ENCODE peak calls at places on chromosomes 13 and 19, in six cellular contexts. One of them, this sample, is unnamed.

GRCh38 chr13:34124912-34125311 is 307.0 kb downstream of the RFC3 start:
- DNase-seq in breast epithelium: no peak
- DNase-seq in GM23338: no peak
- DNase-seq in SK-N-SH: no peak
- DNase-seq in suprapubic skin: no peak
- DNase-seq in transverse colon: no peak
- DNase-seq in this sample: no peak

GRCh38 chr13:70960841-70961443 is 852.7 kb upstream of the KLHL1 start:
- DNase-seq in breast epithelium: no peak
- DNase-seq in GM23338: peak; percentile 26
- DNase-seq in SK-N-SH: peak; percentile 23
- DNase-seq in suprapubic skin: no peak
- DNase-seq in transverse colon: no peak
- DNase-seq in this sample: no peak

GRCh38 chr19:44748426-44749254 is at the start of gene BCL3:
- DNase-seq in breast epithelium: peak; percentile 48
- DNase-seq in GM23338: peak; percentile 25
- DNase-seq in SK-N-SH: peak; percentile 76
- DNase-seq in suprapubic skin: peak; percentile 77
- DNase-seq in transverse colon: peak; percentile 90
- DNase-seq in this sample: peak; percentile 80

GRCh38 chr13:66618702-66619101 is 611.4 kb downstream of the PCDH9 start:
- DNase-seq in breast epithelium: no peak
- DNase-seq in GM23338: peak; percentile 55
- DNase-seq in SK-N-SH: peak; percentile 48
- DNase-seq in suprapubic skin: no peak
- DNase-seq in transverse colon: no peak
- DNase-seq in this sample: no peak

GRCh38 chr13:33186851-33187250 is 98.7 kb downstream of the STARD13 start:
- DNase-seq in breast epithelium: no peak
- DNase-seq in GM23338: peak; percentile 65
- DNase-seq in SK-N-SH: no peak
- DNase-seq in suprapubic skin: no peak
- DNase-seq in transverse colon: no peak
- DNase-seq in this sample: no peak

GRCh38 chr13:65378943-65379519 is 1851.1 kb downstream of the PCDH9 start:
- DNase-seq in breast epithelium: no peak
- DNase-seq in GM23338: peak; percentile 32
- DNase-seq in SK-N-SH: no peak
- DNase-seq in suprapubic skin: no peak
- DNase-seq in transverse colon: no peak
- DNase-seq in this sample: no peak

GRCh38 chr13:50617134-50617721 is 226.3 kb downstream of the DLEU7 start:
- DNase-seq in breast epithelium: no peak
- DNase-seq in GM23338: no peak
- DNase-seq in SK-N-SH: no peak
- DNase-seq in suprapubic skin: no peak
- DNase-seq in transverse colon: no peak
- DNase-seq in this sample: no peak

GRCh38 chr13:109355875-109356428 is 430.4 kb downstream of the IRS2 start:
- DNase-seq in breast epithelium: no peak
- DNase-seq in GM23338: no peak
- DNase-seq in SK-N-SH: no peak
- DNase-seq in suprapubic skin: no peak
- DNase-seq in transverse colon: no peak
- DNase-seq in this sample: no peak

GRCh38 chr13:91046715-91047327 is 300.7 kb upstream of the MIR17HG start:
- DNase-seq in breast epithelium: no peak
- DNase-seq in GM23338: peak; percentile 12
- DNase-seq in SK-N-SH: no peak
- DNase-seq in suprapubic skin: no peak
- DNase-seq in transverse colon: no peak
- DNase-seq in this sample: no peak

GRCh38 chr13:33487575-33488243 is 202.2 kb upstream of the STARD13 start:
- DNase-seq in breast epithelium: no peak
- DNase-seq in GM23338: peak; percentile 38
- DNase-seq in SK-N-SH: no peak
- DNase-seq in suprapubic skin: no peak
- DNase-seq in transverse colon: no peak
- DNase-seq in this sample: no peak

GRCh38 chr13:49374585-49375290 is 69.1 kb downstream of the CAB39L start:
- DNase-seq in breast epithelium: no peak
- DNase-seq in GM23338: no peak
- DNase-seq in SK-N-SH: no peak
- DNase-seq in suprapubic skin: no peak
- DNase-seq in transverse colon: no peak
- DNase-seq in this sample: no peak

GRCh38 chr13:97302611-97303010 is 80.5 kb downstream of the MBNL2 start:
- DNase-seq in breast epithelium: no peak
- DNase-seq in GM23338: no peak
- DNase-seq in SK-N-SH: no peak
- DNase-seq in suprapubic skin: no peak
- DNase-seq in transverse colon: no peak
- DNase-seq in this sample: no peak

GRCh38 chr19:42189133-42189532 is 28.3 kb downstream of the DEDD2 start:
- DNase-seq in breast epithelium: no peak
- DNase-seq in GM23338: no peak
- DNase-seq in SK-N-SH: no peak
- DNase-seq in suprapubic skin: no peak
- DNase-seq in transverse colon: no peak
- DNase-seq in this sample: no peak

GRCh38 chr13:21048901-21049655 is 12.3 kb downstream of the LATS2 start:
- DNase-seq in breast epithelium: no peak
- DNase-seq in GM23338: peak; percentile 85
- DNase-seq in SK-N-SH: no peak
- DNase-seq in suprapubic skin: no peak
- DNase-seq in transverse colon: no peak
- DNase-seq in this sample: no peak

GRCh38 chr13:21051675-21052074 is 9.7 kb downstream of the LATS2 start:
- DNase-seq in breast epithelium: no peak
- DNase-seq in GM23338: no peak
- DNase-seq in SK-N-SH: no peak
- DNase-seq in suprapubic skin: no peak
- DNase-seq in transverse colon: no peak
- DNase-seq in this sample: no peak

GRCh38 chr13:21053231-21053630 is 8.2 kb downstream of the LATS2 start:
- DNase-seq in breast epithelium: no peak
- DNase-seq in GM23338: no peak
- DNase-seq in SK-N-SH: no peak
- DNase-seq in suprapubic skin: no peak
- DNase-seq in transverse colon: no peak
- DNase-seq in this sample: no peak

GRCh38 chr13:21047591-21048282 is 13.6 kb downstream of the LATS2 start:
- DNase-seq in breast epithelium: no peak
- DNase-seq in GM23338: no peak
- DNase-seq in SK-N-SH: no peak
- DNase-seq in suprapubic skin: no peak
- DNase-seq in transverse colon: no peak
- DNase-seq in this sample: no peak

GRCh38 chr13:21050288-21051197 is 10.8 kb downstream of the LATS2 start:
- DNase-seq in breast epithelium: no peak
- DNase-seq in GM23338: no peak
- DNase-seq in SK-N-SH: no peak
- DNase-seq in suprapubic skin: no peak
- DNase-seq in transverse colon: no peak
- DNase-seq in this sample: no peak
- H3K4me1 ChIP-seq in breast epithelium: no peaks in the 10 kb centered on the region
- H3K4me1 ChIP-seq in GM23338: peaks cover 43% of the 10 kb centered on the region
- H3K4me1 ChIP-seq in SK-N-SH: no peaks in the 10 kb centered on the region
- H3K4me1 ChIP-seq in suprapubic skin: peaks cover 20% of the 10 kb centered on the region
- H3K4me1 ChIP-seq in transverse colon: peaks cover 3% of the 10 kb centered on the region
- H3K4me1 ChIP-seq in this sample: no peaks in the 10 kb centered on the region

GRCh38 chr13:47611664-47612288 is 389.3 kb downstream of the SUCLA2 start:
- DNase-seq in breast epithelium: no peak
- DNase-seq in GM23338: no peak
- DNase-seq in SK-N-SH: no peak
- DNase-seq in suprapubic skin: no peak
- DNase-seq in transverse colon: no peak
- DNase-seq in this sample: no peak
- TF ChIP-seq CTCF in breast epithelium: no peak
- TF ChIP-seq CTCF in GM23338: peak; percentile 12
- TF ChIP-seq CTCF in SK-N-SH: peak; percentile 38
- TF ChIP-seq CTCF in suprapubic skin: no peak
- TF ChIP-seq CTCF in transverse colon: no peak
- TF ChIP-seq CTCF in this sample: no peak

GRCh38 chr13:80048802-80049201 is 292.1 kb downstream of the SPRY2 start:
- DNase-seq in breast epithelium: peak; percentile 67
- DNase-seq in GM23338: peak; percentile 38
- DNase-seq in SK-N-SH: no peak
- DNase-seq in suprapubic skin: peak; percentile 92
- DNase-seq in transverse colon: peak; percentile 59
- DNase-seq in this sample: peak; percentile 33
- TF ChIP-seq POLR2AphosphoS5 in breast epithelium: peak; percentile 60
- TF ChIP-seq POLR2AphosphoS5 in GM23338: no peak
- TF ChIP-seq POLR2AphosphoS5 in SK-N-SH: peak; percentile 55
- TF ChIP-seq POLR2AphosphoS5 in suprapubic skin: peak; percentile 45
- TF ChIP-seq POLR2AphosphoS5 in transverse colon: peak; percentile 9
- TF ChIP-seq POLR2AphosphoS5 in this sample: no peak

GRCh38 chr13:104163866-104164630 is 1097.8 kb upstream of the SLC10A2 start:
- DNase-seq in breast epithelium: no peak
- DNase-seq in GM23338: no peak
- DNase-seq in SK-N-SH: no peak
- DNase-seq in suprapubic skin: no peak
- DNase-seq in transverse colon: no peak
- DNase-seq in this sample: no peak
- H3K4me1 ChIP-seq in breast epithelium: no peaks in the 10 kb centered on the region
- H3K4me1 ChIP-seq in GM23338: no peaks in the 10 kb centered on the region
- H3K4me1 ChIP-seq in SK-N-SH: no peaks in the 10 kb centered on the region
- H3K4me1 ChIP-seq in suprapubic skin: no peaks in the 10 kb centered on the region
- H3K4me1 ChIP-seq in transverse colon: no peaks in the 10 kb centered on the region
- H3K4me1 ChIP-seq in this sample: no peaks in the 10 kb centered on the region

DNA sequence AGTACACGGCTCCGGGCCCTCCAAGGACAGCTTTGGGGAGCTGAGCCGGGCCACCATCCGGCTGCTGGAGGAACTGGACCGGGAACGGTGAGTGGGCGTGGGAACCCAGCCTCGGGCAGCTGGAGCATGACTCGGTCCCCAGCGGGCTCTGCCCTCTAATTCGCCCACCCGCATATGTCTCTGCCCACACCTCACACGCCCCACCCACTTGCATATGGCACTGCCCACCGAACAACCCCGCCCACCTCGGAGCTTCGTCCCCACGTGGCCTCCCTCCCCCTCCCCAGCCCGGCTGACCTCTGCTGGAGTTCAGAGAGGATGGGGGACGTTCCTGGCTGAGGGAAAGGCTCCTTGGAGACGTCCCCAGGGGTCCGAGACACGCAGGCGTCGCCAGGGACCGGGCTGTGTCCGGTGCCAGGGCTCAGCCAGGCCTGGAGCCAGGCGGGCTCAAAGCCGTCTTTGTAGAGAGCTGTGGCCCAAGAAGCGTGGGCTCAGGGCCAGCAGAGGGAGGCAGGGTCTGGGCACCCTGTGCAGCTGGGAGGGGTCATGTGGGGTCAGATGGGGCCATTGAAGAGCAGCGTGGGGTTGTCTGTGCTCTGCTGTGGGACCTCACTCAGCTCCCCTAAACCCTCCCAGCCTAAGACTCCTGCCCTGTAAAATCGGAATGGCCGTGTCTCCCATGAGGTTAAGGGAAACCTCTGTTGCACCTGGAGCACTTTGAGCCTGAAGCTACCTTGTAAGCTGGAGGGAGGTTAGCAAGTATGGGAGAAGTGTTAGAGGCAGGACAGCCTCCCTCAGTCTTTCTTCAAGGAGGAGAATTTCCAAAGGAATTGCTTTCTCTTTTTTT is 3.8 kb downstream of the APC2 start:
- DNase-seq in breast epithelium: no peak
- DNase-seq in GM23338: peak; percentile 56
- DNase-seq in SK-N-SH: peak; percentile 75
- DNase-seq in suprapubic skin: no peak
- DNase-seq in transverse colon: no peak
- DNase-seq in this sample: no peak
- TF ChIP-seq CTCF in breast epithelium: no peak
- TF ChIP-seq CTCF in GM23338: no peak
- TF ChIP-seq CTCF in SK-N-SH: no peak
- TF ChIP-seq CTCF in suprapubic skin: no peak
- TF ChIP-seq CTCF in transverse colon: no peak
- TF ChIP-seq CTCF in this sample: no peak

GRCh38 chr19:46618670-46619231 is 6.1 kb downstream of the PTGIR start:
- DNase-seq in breast epithelium: peak; percentile 62
- DNase-seq in GM23338: no peak
- DNase-seq in SK-N-SH: peak; percentile 2
- DNase-seq in suprapubic skin: no peak
- DNase-seq in transverse colon: no peak
- DNase-seq in this sample: peak; percentile 63
- TF ChIP-seq POLR2AphosphoS5 in breast epithelium: no peak
- TF ChIP-seq POLR2AphosphoS5 in GM23338: no peak
- TF ChIP-seq POLR2AphosphoS5 in SK-N-SH: no peak
- TF ChIP-seq POLR2AphosphoS5 in suprapubic skin: peak; percentile 14
- TF ChIP-seq POLR2AphosphoS5 in transverse colon: no peak
- TF ChIP-seq POLR2AphosphoS5 in this sample: no peak

GRCh38 chr19:3061214-3062161 is 807 bp downstream of the TLE5 start:
- DNase-seq in breast epithelium: no peak
- DNase-seq in GM23338: no peak
- DNase-seq in SK-N-SH: peak; percentile 86
- DNase-seq in suprapubic skin: no peak
- DNase-seq in transverse colon: peak; percentile 76
- DNase-seq in this sample: peak; percentile 52
- H3K4me1 ChIP-seq in breast epithelium: peaks cover 11% of the 10 kb centered on the region
- H3K4me1 ChIP-seq in GM23338: peaks cover 29% of the 10 kb centered on the region
- H3K4me1 ChIP-seq in SK-N-SH: peaks cover 3% of the 10 kb centered on the region
- H3K4me1 ChIP-seq in suprapubic skin: peaks cover 55% of the 10 kb centered on the region
- H3K4me1 ChIP-seq in transverse colon: peaks cover 57% of the 10 kb centered on the region
- H3K4me1 ChIP-seq in this sample: peaks cover 67% of the 10 kb centered on the region

This sample was measured in stomach.